ENCODE peak calls at places on chromosome 3, in ten cellular contexts. One of them, this sample, is unnamed.

GRCh38 chr3:23036728-23037127 is 166.4 kb upstream of the UBE2E2 start:
- DNase-seq in coronary artery: no peak
- DNase-seq in left colon: no peak
- DNase-seq in hepatic stellate cell: no peak
- DNase-seq in posterior vena cava: no peak
- DNase-seq in cardiac muscle cell: no peak
- DNase-seq in T-helper 1 cell: no peak
- DNase-seq in psoas muscle: no peak
- DNase-seq in G401: no peak
- DNase-seq in NB4: no peak
- DNase-seq in this sample: no peak

GRCh38 chr3:134345202-134345601 is 29.0 kb downstream of the AMOTL2 start:
- DNase-seq in coronary artery: peak
- DNase-seq in left colon: no peak
- DNase-seq in hepatic stellate cell: no peak
- DNase-seq in posterior vena cava: peak
- DNase-seq in cardiac muscle cell: no peak
- DNase-seq in T-helper 1 cell: no peak
- DNase-seq in psoas muscle: peak
- DNase-seq in G401: no peak
- DNase-seq in NB4: no peak
- DNase-seq in this sample: no peak

GRCh38 chr3:47961815-47962606 is 54.2 kb downstream of the MAP4 start:
- DNase-seq in coronary artery: no peak
- DNase-seq in left colon: no peak
- DNase-seq in hepatic stellate cell: no peak
- DNase-seq in posterior vena cava: no peak
- DNase-seq in cardiac muscle cell: no peak
- DNase-seq in T-helper 1 cell: peak
- DNase-seq in psoas muscle: no peak
- DNase-seq in G401: no peak
- DNase-seq in NB4: peak
- DNase-seq in this sample: no peak

GRCh38 chr3:133474251-133474801 is 74.5 kb downstream of the BFSP2 start:
- DNase-seq in coronary artery: no peak
- DNase-seq in left colon: peak
- DNase-seq in hepatic stellate cell: peak
- DNase-seq in posterior vena cava: peak
- DNase-seq in cardiac muscle cell: no peak
- DNase-seq in T-helper 1 cell: no peak
- DNase-seq in psoas muscle: peak
- DNase-seq in G401: no peak
- DNase-seq in NB4: no peak
- DNase-seq in this sample: no peak

GRCh38 chr3:105827101-105827634 is 41.6 kb downstream of the CBLB start:
- DNase-seq in coronary artery: no peak
- DNase-seq in left colon: no peak
- DNase-seq in hepatic stellate cell: no peak
- DNase-seq in posterior vena cava: no peak
- DNase-seq in cardiac muscle cell: no peak
- DNase-seq in T-helper 1 cell: no peak
- DNase-seq in psoas muscle: no peak
- DNase-seq in G401: no peak
- DNase-seq in NB4: no peak
- DNase-seq in this sample: no peak

GRCh38 chr3:3260870-3261269 is 81.4 kb upstream of the CRBN start:
- DNase-seq in coronary artery: no peak
- DNase-seq in left colon: no peak
- DNase-seq in hepatic stellate cell: no peak
- DNase-seq in posterior vena cava: no peak
- DNase-seq in cardiac muscle cell: no peak
- DNase-seq in T-helper 1 cell: no peak
- DNase-seq in psoas muscle: no peak
- DNase-seq in G401: no peak
- DNase-seq in NB4: no peak
- DNase-seq in this sample: no peak

GRCh38 chr3:171833775-171834460 is 9.2 kb upstream of the TMEM212 start:
- DNase-seq in coronary artery: no peak
- DNase-seq in left colon: no peak
- DNase-seq in hepatic stellate cell: peak
- DNase-seq in posterior vena cava: no peak
- DNase-seq in cardiac muscle cell: no peak
- DNase-seq in T-helper 1 cell: no peak
- DNase-seq in psoas muscle: no peak
- DNase-seq in G401: no peak
- DNase-seq in NB4: peak
- DNase-seq in this sample: no peak

GRCh38 chr3:79930196-79930595 is 162.4 kb upstream of the ROBO1 start:
- DNase-seq in coronary artery: no peak
- DNase-seq in left colon: no peak
- DNase-seq in hepatic stellate cell: no peak
- DNase-seq in posterior vena cava: peak
- DNase-seq in cardiac muscle cell: no peak
- DNase-seq in T-helper 1 cell: no peak
- DNase-seq in psoas muscle: no peak
- DNase-seq in G401: no peak
- DNase-seq in NB4: no peak
- DNase-seq in this sample: no peak

GRCh38 chr3:139894638-139894989 is 40.4 kb upstream of the CLSTN2 start:
- DNase-seq in coronary artery: no peak
- DNase-seq in left colon: no peak
- DNase-seq in hepatic stellate cell: no peak
- DNase-seq in posterior vena cava: no peak
- DNase-seq in cardiac muscle cell: no peak
- DNase-seq in T-helper 1 cell: no peak
- DNase-seq in psoas muscle: no peak
- DNase-seq in G401: no peak
- DNase-seq in NB4: no peak
- DNase-seq in this sample: no peak

GRCh38 chr3:133591271-133591742 is 17.8 kb downstream of the CDV3 start:
- DNase-seq in coronary artery: no peak
- DNase-seq in left colon: no peak
- DNase-seq in hepatic stellate cell: peak
- DNase-seq in posterior vena cava: no peak
- DNase-seq in cardiac muscle cell: no peak
- DNase-seq in T-helper 1 cell: no peak
- DNase-seq in psoas muscle: no peak
- DNase-seq in G401: no peak
- DNase-seq in NB4: no peak
- DNase-seq in this sample: no peak

GRCh38 chr3:33758278-33758677 is 40.2 kb upstream of the PDCD6IP start:
- DNase-seq in coronary artery: no peak
- DNase-seq in left colon: no peak
- DNase-seq in hepatic stellate cell: no peak
- DNase-seq in posterior vena cava: no peak
- DNase-seq in cardiac muscle cell: no peak
- DNase-seq in T-helper 1 cell: no peak
- DNase-seq in psoas muscle: no peak
- DNase-seq in G401: no peak
- DNase-seq in NB4: no peak
- DNase-seq in this sample: no peak

GRCh38 chr3:187827723-187828122 is 82.5 kb upstream of the BCL6 start:
- DNase-seq in coronary artery: no peak
- DNase-seq in left colon: no peak
- DNase-seq in hepatic stellate cell: no peak
- DNase-seq in posterior vena cava: no peak
- DNase-seq in cardiac muscle cell: no peak
- DNase-seq in T-helper 1 cell: no peak
- DNase-seq in psoas muscle: no peak
- DNase-seq in G401: no peak
- DNase-seq in NB4: no peak
- DNase-seq in this sample: no peak

GRCh38 chr3:138124689-138125420 is 7.3 kb downstream of the A4GNT start:
- DNase-seq in coronary artery: no peak
- DNase-seq in left colon: no peak
- DNase-seq in hepatic stellate cell: peak
- DNase-seq in posterior vena cava: no peak
- DNase-seq in cardiac muscle cell: no peak
- DNase-seq in T-helper 1 cell: no peak
- DNase-seq in psoas muscle: no peak
- DNase-seq in G401: no peak
- DNase-seq in NB4: peak
- DNase-seq in this sample: no peak

GRCh38 chr3:39147711-39148115 is 5.7 kb downstream of the CSRNP1 start:
- DNase-seq in coronary artery: peak
- DNase-seq in left colon: no peak
- DNase-seq in hepatic stellate cell: no peak
- DNase-seq in posterior vena cava: no peak
- DNase-seq in cardiac muscle cell: no peak
- DNase-seq in T-helper 1 cell: no peak
- DNase-seq in psoas muscle: peak
- DNase-seq in G401: no peak
- DNase-seq in NB4: peak
- DNase-seq in this sample: no peak

GRCh38 chr3:190673157-190673556 is 159.3 kb downstream of the IL1RAP start:
- DNase-seq in coronary artery: no peak
- DNase-seq in left colon: no peak
- DNase-seq in hepatic stellate cell: no peak
- DNase-seq in posterior vena cava: no peak
- DNase-seq in cardiac muscle cell: no peak
- DNase-seq in T-helper 1 cell: no peak
- DNase-seq in psoas muscle: no peak
- DNase-seq in G401: no peak
- DNase-seq in NB4: no peak
- DNase-seq in this sample: no peak

GRCh38 chr3:72763751-72764440 is 84.3 kb downstream of the SHQ1 start:
- DNase-seq in coronary artery: no peak
- DNase-seq in left colon: no peak
- DNase-seq in hepatic stellate cell: no peak
- DNase-seq in posterior vena cava: no peak
- DNase-seq in cardiac muscle cell: peak
- DNase-seq in T-helper 1 cell: no peak
- DNase-seq in psoas muscle: no peak
- DNase-seq in G401: no peak
- DNase-seq in NB4: peak
- DNase-seq in this sample: no peak

GRCh38 chr3:169323580-169324453 is 339.7 kb downstream of the MECOM start:
- DNase-seq in coronary artery: no peak
- DNase-seq in left colon: no peak
- DNase-seq in hepatic stellate cell: no peak
- DNase-seq in posterior vena cava: peak
- DNase-seq in cardiac muscle cell: no peak
- DNase-seq in T-helper 1 cell: no peak
- DNase-seq in psoas muscle: no peak
- DNase-seq in G401: no peak
- DNase-seq in NB4: no peak
- DNase-seq in this sample: no peak

GRCh38 chr3:149371001-149371722 is 6.3 kb downstream of the TM4SF1 start:
- DNase-seq in coronary artery: no peak
- DNase-seq in left colon: no peak
- DNase-seq in hepatic stellate cell: no peak
- DNase-seq in posterior vena cava: no peak
- DNase-seq in cardiac muscle cell: no peak
- DNase-seq in T-helper 1 cell: no peak
- DNase-seq in psoas muscle: no peak
- DNase-seq in G401: no peak
- DNase-seq in NB4: peak
- DNase-seq in this sample: peak

GRCh38 chr3:53716998-53717397 is 129.2 kb downstream of the CHDH start:
- DNase-seq in coronary artery: no peak
- DNase-seq in left colon: no peak
- DNase-seq in hepatic stellate cell: no peak
- DNase-seq in posterior vena cava: no peak
- DNase-seq in cardiac muscle cell: no peak
- DNase-seq in T-helper 1 cell: no peak
- DNase-seq in psoas muscle: no peak
- DNase-seq in G401: no peak
- DNase-seq in NB4: peak
- DNase-seq in this sample: no peak

GRCh38 chr3:187738089-187738399 is 7.2 kb downstream of the BCL6 start:
- DNase-seq in coronary artery: no peak
- DNase-seq in left colon: no peak
- DNase-seq in hepatic stellate cell: no peak
- DNase-seq in posterior vena cava: no peak
- DNase-seq in cardiac muscle cell: no peak
- DNase-seq in T-helper 1 cell: no peak
- DNase-seq in psoas muscle: no peak
- DNase-seq in G401: no peak
- DNase-seq in NB4: no peak
- DNase-seq in this sample: no peak

GRCh38 chr3:129413687-129414506 is 14.5 kb downstream of the EFCAB12 start:
- DNase-seq in coronary artery: no peak
- DNase-seq in left colon: peak
- DNase-seq in hepatic stellate cell: peak
- DNase-seq in posterior vena cava: no peak
- DNase-seq in cardiac muscle cell: no peak
- DNase-seq in T-helper 1 cell: no peak
- DNase-seq in psoas muscle: no peak
- DNase-seq in G401: no peak
- DNase-seq in NB4: no peak
- DNase-seq in this sample: no peak

GRCh38 chr3:177777699-177778098 is 580.4 kb upstream of the TBL1XR1 start:
- DNase-seq in coronary artery: no peak
- DNase-seq in left colon: peak
- DNase-seq in hepatic stellate cell: no peak
- DNase-seq in posterior vena cava: no peak
- DNase-seq in cardiac muscle cell: peak
- DNase-seq in T-helper 1 cell: no peak
- DNase-seq in psoas muscle: peak
- DNase-seq in G401: peak
- DNase-seq in NB4: peak
- DNase-seq in this sample: no peak

GRCh38 chr3:197224034-197224444 is 74.4 kb downstream of the DLG1 start:
- DNase-seq in coronary artery: no peak
- DNase-seq in left colon: no peak
- DNase-seq in hepatic stellate cell: peak
- DNase-seq in posterior vena cava: no peak
- DNase-seq in cardiac muscle cell: peak
- DNase-seq in T-helper 1 cell: no peak
- DNase-seq in psoas muscle: no peak
- DNase-seq in G401: peak
- DNase-seq in NB4: peak
- DNase-seq in this sample: no peak

GRCh38 chr3:50480471-50480870 is 23.0 kb downstream of the CACNA2D2 start:
- DNase-seq in coronary artery: no peak
- DNase-seq in left colon: no peak
- DNase-seq in hepatic stellate cell: no peak
- DNase-seq in posterior vena cava: no peak
- DNase-seq in cardiac muscle cell: no peak
- DNase-seq in T-helper 1 cell: no peak
- DNase-seq in psoas muscle: no peak
- DNase-seq in G401: no peak
- DNase-seq in NB4: peak
- DNase-seq in this sample: no peak

This sample was measured in NCI-H1930.